ENCODE peak calls at places on chromosomes 6 and 20, in nine cellular contexts. E is Caki2, R is GM19239, Q is ecto neural progenitor cell, S is Peyer's patch, Z is H7, W is brain microvascular endothelial cell, O is WERI-Rb-1, A is activated T-cell treated with anti-CD3 and anti-CD28 coated beads for 4 hours. F is an unnamed sample.

GRCh38 chr6:131117866-131118265 is 17.4 kb upstream of the AKAP7 start:
- DNase-seq in Q (no peak), E (no peak), S (no peak), W (no peak), Z (no peak), A (no peak), O (no peak), R (no peak), F (no peak)

GRCh38 chr20:8829232-8829631 is 239.7 kb upstream of the PLCB4 start:
- DNase-seq in R (no peak), S (no peak), A (no peak), Z (peak), E (no peak), O (no peak), Q (no peak), W (no peak), F (no peak)

GRCh38 chr6:168179702-168180382 is 100.8 kb upstream of the FRMD1 start:
- DNase-seq in Z (peak), A (no peak), E (no peak), O (no peak), S (no peak), Q (no peak), W (no peak), R (no peak), F (no peak)

GRCh38 chr6:39530201-39530759 is 194.9 kb downstream of the KIF6 start:
- DNase-seq in O (no peak), W (no peak), E (no peak), Q (no peak), Z (no peak), S (no peak), A (no peak), R (peak), F (peak)

GRCh38 chr6:127539292-127539691 is 20.2 kb upstream of the MTCL3 start:
- DNase-seq in E (no peak), Q (no peak), O (no peak), S (no peak), W (no peak), A (no peak), R (no peak), Z (no peak), F (no peak)

GRCh38 chr20:10370091-10370887 is 63.7 kb downstream of the MKKS start:
- DNase-seq in R (no peak), Q (no peak), W (peak), A (no peak), E (no peak), Z (no peak), S (no peak), O (no peak), F (no peak)

GRCh38 chr20:59829415-59830106 is 103.9 kb downstream of the SYCP2 start:
- DNase-seq in E (no peak), Q (peak), W (no peak), Z (peak), R (no peak), S (no peak), A (no peak), O (no peak), F (no peak)

GRCh38 chr20:51469578-51470520 is 72.7 kb downstream of the NFATC2 start:
- DNase-seq in E (no peak), Q (no peak), A (no peak), W (no peak), Z (no peak), R (no peak), O (no peak), S (no peak), F (no peak)

GRCh38 chr6:12291785-12292604 is 1.8 kb downstream of the EDN1 start:
- DNase-seq in R (no peak), W (no peak), A (no peak), Z (peak), E (peak), Q (peak), O (peak), S (no peak), F (peak)

GRCh38 chr20:37265152-37265551 is 3.5 kb upstream of the GHRH start:
- DNase-seq in W (no peak), E (no peak), Q (no peak), S (no peak), Z (no peak), O (no peak), A (no peak), R (no peak), F (no peak)

GRCh38 chr6:17470953-17471335 is 77.5 kb downstream of the CAP2 start:
- DNase-seq in R (no peak), S (no peak), Z (no peak), O (no peak), W (no peak), A (no peak), Q (no peak), E (no peak), F (no peak)

GRCh38 chr6:403659-404655 is 12.4 kb downstream of the IRF4 start:
- DNase-seq in W (no peak), A (peak), S (peak), Z (no peak), Q (no peak), O (no peak), E (no peak), R (no peak), F (no peak)

GRCh38 chr20:38148328-38149102 is 16.6 kb downstream of the TGM2 start:
- DNase-seq in S (no peak), A (no peak), R (no peak), O (no peak), Q (no peak), E (no peak), Z (no peak), W (no peak), F (no peak)

GRCh38 chr6:6001443-6001842 is 5.3 kb downstream of the NRN1 start:
- DNase-seq in A (no peak), O (no peak), Q (no peak), Z (peak), S (no peak), W (no peak), E (no peak), R (no peak), F (no peak)

GRCh38 chr6:154926366-154926765 is 68.7 kb upstream of the TIAM2 start:
- DNase-seq in Z (no peak), R (no peak), S (no peak), O (no peak), Q (no peak), E (no peak), A (no peak), W (no peak), F (no peak)

GRCh38 chr6:139129284-139129683 is 5.6 kb upstream of the HECA start:
- DNase-seq in E (no peak), S (no peak), W (peak), O (no peak), Z (no peak), R (no peak), Q (no peak), A (no peak), F (no peak)

GRCh38 chr6:105611606-105612005 is 208.7 kb upstream of the PREP start:
- DNase-seq in A (no peak), Q (no peak), E (no peak), W (no peak), S (no peak), O (no peak), R (no peak), Z (no peak), F (no peak)

GRCh38 chr20:51331466-51331865 is 211.1 kb downstream of the NFATC2 start:
- DNase-seq in Z (no peak), S (no peak), A (no peak), R (no peak), W (peak), Q (no peak), O (no peak), E (no peak), F (peak)

GRCh38 chr20:4434681-4435080 is 287.0 kb upstream of the PRND start:
- DNase-seq in Q (no peak), A (no peak), Z (no peak), S (no peak), W (no peak), O (peak), E (no peak), R (no peak), F (no peak)

GRCh38 chr6:132259070-132259469 is 142.2 kb downstream of the MOXD1 start:
- DNase-seq in Z (peak), S (no peak), Q (no peak), R (no peak), E (no peak), W (peak), A (no peak), O (no peak), F (no peak)

GRCh38 chr6:143449731-143450452 is 603 bp downstream of the ADAT2 start:
- DNase-seq in Q (peak), Z (no peak), O (peak), S (peak), E (peak), R (no peak), W (peak), A (no peak), F (no peak)

GRCh38 chr6:167572106-167572505 is 247.2 kb downstream of the TTLL2 start:
- DNase-seq in E (no peak), Z (peak), O (no peak), S (peak), W (no peak), A (no peak), Q (no peak), R (no peak), F (no peak)

GRCh38 chr6:112249489-112249888 is 4.9 kb downstream of the LAMA4 start:
- DNase-seq in R (no peak), E (no peak), O (no peak), A (no peak), W (peak), S (no peak), Z (no peak), Q (no peak), F (no peak)

GRCh38 chr20:54382419-54382818 is 93.0 kb upstream of the DOK5 start:
- DNase-seq in O (no peak), E (no peak), R (no peak), S (no peak), A (no peak), W (no peak), Z (no peak), Q (no peak), F (no peak)

GRCh38 chr20:50438986-50439407 is 71.2 kb upstream of the PTPN1 start:
- DNase-seq in W (peak), R (no peak), E (peak), Z (no peak), O (no peak), Q (no peak), S (no peak), A (no peak), F (peak)